ENCODE peak calls at places on chromosomes 2 and 18, in four cellular contexts. W, S, O and U are unnamed samples. For H3K4me1, the result is how much of the 10 kb centered on the place peaks cover.

GRCh38 chr2:237471457-237472186 is 15.4 kb upstream of the MLPH start:
- DNase-seq in W (peak), S (no peak), O (no peak), U (no peak)

GRCh38 chr2:136510244-136510643 is 255.1 kb upstream of the THSD7B start:
- DNase-seq in W (no peak), S (no peak), O (no peak), U (no peak)

GRCh38 chr2:157404363-157404762 is 39.5 kb downstream of the CYTIP start:
- DNase-seq in W (peak), S (no peak), O (no peak), U (no peak)

GRCh38 chr2:237596518-237596855 is 6.0 kb upstream of the RAB17 start:
- DNase-seq in W (no peak), S (no peak), O (no peak), U (no peak)

GRCh38 chr2:11872247-11872947 is 126.0 kb downstream of the LPIN1 start:
- DNase-seq in W (no peak), S (no peak), O (no peak), U (no peak)

GRCh38 chr2:68686178-68686577 is 42.8 kb downstream of the PROKR1 start:
- DNase-seq in W (no peak), S (no peak), O (no peak), U (no peak)

GRCh38 chr18:58605027-58606020 is 23.6 kb downstream of the ALPK2 start:
- DNase-seq in W (no peak), S (no peak), O (no peak), U (no peak)

GRCh38 chr2:40341198-40341597 is 110.7 kb downstream of the SLC8A1 start:
- DNase-seq in W (no peak), S (no peak), O (no peak), U (no peak)

GRCh38 chr18:23270999-23271680 is 135.9 kb downstream of the CABLES1 start:
- DNase-seq in W (no peak), S (no peak), O (no peak), U (no peak)

GRCh38 chr2:171083426-171083825 is 77.3 kb downstream of the TLK1 start:
- DNase-seq in W (no peak), S (no peak), O (no peak), U (no peak)

GRCh38 chr2:26649992-26650712 is 9.0 kb upstream of the CIB4 start:
- DNase-seq in W (no peak), S (no peak), O (no peak), U (no peak)

GRCh38 chr2:65922794-65923193 is 490.4 kb upstream of the SPRED2 start:
- DNase-seq in W (peak), S (no peak), O (peak), U (peak)

GRCh38 chr2:106144621-106145331 is 49.3 kb downstream of the UXS1 start:
- DNase-seq in W (no peak), S (no peak), O (no peak), U (no peak)

GRCh38 chr18:54149078-54149697 is 75.3 kb downstream of the MBD2 start:
- DNase-seq in W (no peak), S (no peak), O (no peak), U (no peak)

GRCh38 chr2:79530443-79530842 is 17.6 kb downstream of the CTNNA2 start:
- DNase-seq in W (no peak), S (no peak), O (no peak), U (no peak)

GRCh38 chr2:189254268-189254883 is 74.8 kb upstream of the COL5A2 start:
- DNase-seq in W (peak), S (peak), O (no peak), U (peak)

GRCh38 chr2:174014699-174015070 is 49.5 kb upstream of the SP3 start:
- DNase-seq in W (no peak), S (no peak), O (no peak), U (no peak)

GRCh38 chr2:10526281-10526680 is 78.2 kb upstream of the ODC1 start:
- DNase-seq in W (no peak), S (no peak), O (no peak), U (no peak)

GRCh38 chr2:9655441-9656269 is 24.9 kb upstream of the YWHAQ start:
- DNase-seq in W (no peak), S (no peak), O (no peak), U (no peak)

GRCh38 chr2:84234103-84234502 is 225.0 kb downstream of the SUCLG1 start:
- DNase-seq in W (no peak), S (no peak), O (no peak), U (no peak)

GRCh38 chr18:9333441-9334350 is 877 bp upstream of the TWSG1 start:
- DNase-seq in W (peak), S (peak), O (no peak), U (no peak)

GRCh38 chr2:86194751-86195054 is 559 bp downstream of the IMMT start:
- DNase-seq in W (no peak), S (no peak), O (no peak), U (no peak)

GRCh38 chr2:239677455-239678185 is 276.8 kb upstream of the HDAC4 start:
- DNase-seq in W (no peak), S (no peak), O (no peak), U (no peak)

GRCh38 chr18:61333746-61334490 is 688 bp downstream of the CDH20 start:
- DNase-seq in W (no peak), S (no peak), O (no peak), U (no peak)

GRCh38 chr18:45361148-45361851 is 254.0 kb upstream of the SLC14A2 start:
- DNase-seq in W (no peak), S (no peak), O (no peak), U (no peak)

GRCh38 chr2:241811209-241811951 is 2.4 kb downstream of the NEU4 start:
- DNase-seq in W (peak), S (peak), O (no peak), U (peak)

GRCh38 chr18:69612242-69612641 is 211.6 kb downstream of the DOK6 start:
- DNase-seq in W (no peak), S (no peak), O (no peak), U (no peak)

DNA sequence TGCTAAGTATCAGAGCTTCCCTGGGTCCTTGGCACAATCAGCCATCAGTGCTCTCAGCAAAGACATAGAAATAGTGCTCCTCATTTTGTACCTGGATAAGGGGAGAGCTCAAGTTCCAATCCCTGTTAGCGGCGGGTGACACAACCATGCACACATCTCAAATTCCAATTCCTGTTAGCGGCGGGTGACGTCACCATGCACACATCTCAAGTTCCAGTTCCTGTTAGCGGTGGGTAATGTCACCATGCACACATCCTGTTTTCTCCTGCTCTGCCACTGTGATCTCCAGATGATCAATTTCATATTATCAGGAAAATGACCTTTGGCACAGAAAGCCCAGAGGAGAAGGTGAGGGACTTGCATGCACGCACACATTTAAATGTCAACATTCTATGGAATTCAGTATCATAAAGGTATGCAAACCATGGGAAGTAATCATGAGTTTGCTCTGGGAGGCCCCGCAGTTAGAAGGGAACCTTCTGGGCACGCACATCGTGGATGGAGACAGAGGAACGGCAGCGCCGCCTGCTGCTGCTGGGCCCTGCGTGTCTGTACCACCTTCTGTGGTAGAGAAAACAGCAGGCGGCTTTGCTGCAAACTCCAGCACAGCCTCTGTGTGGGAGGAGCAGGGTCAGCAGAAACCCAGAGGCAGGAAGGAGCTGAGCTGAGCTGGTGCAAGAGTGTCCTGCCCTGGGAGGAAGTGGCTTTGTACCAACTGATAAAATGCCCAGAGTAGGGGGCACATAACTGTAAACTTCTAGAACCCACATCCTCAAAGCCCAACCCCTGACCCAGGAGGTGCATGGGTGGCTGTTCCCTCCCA is 77.8 kb downstream of the MBP start:
- DNase-seq in W (peak), S (peak), O (peak), U (peak)
- H3K4me1 ChIP-seq in W (half or more), S (under half), O (under half), U (half or more)

DNA sequence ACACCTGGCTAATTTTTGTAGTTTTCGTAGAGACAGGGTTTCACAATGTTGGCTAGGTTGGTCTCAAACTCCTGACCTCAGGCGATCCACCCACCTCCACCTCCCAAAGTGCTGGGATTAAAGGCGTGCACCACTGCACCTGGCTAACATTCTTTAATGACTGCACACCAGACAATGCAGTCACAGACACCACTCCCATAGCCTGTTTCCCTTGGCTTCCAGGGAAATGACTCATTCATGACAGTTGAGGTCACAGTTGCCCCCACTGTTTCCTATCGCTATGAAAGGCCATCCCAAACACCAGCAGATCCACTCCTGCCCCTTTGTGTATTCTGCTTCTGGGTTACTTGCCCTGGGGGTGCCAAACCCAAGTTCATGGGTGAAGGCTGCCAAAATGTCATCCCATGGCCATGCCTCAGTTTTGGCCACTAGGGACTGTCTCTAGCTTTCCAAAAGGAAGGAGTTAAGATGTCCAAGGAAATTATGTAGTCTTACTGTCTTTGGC is 8.7 kb downstream of the CHMP1B start:
- DNase-seq in W (no peak), S (no peak), O (no peak), U (no peak)
- TF ChIP-seq CTCF in W (no peak), S (no peak), O (no peak), U (no peak)

GRCh38 chr18:361941-362913 is 94.4 kb upstream of the THOC1 start:
- DNase-seq in W (no peak), S (peak), O (no peak), U (no peak)

GRCh38 chr18:362914-363295 is 95.1 kb upstream of the THOC1 start:
- DNase-seq in W (no peak), S (no peak), O (no peak), U (no peak)

GRCh38 chr18:364221-364620 is 96.4 kb upstream of the THOC1 start:
- DNase-seq in W (no peak), S (no peak), O (no peak), U (no peak)

GRCh38 chr18:365651-366050 is 97.8 kb upstream of the THOC1 start:
- DNase-seq in W (no peak), S (no peak), O (no peak), U (no peak)

GRCh38 chr18:363327-364115 is 95.7 kb upstream of the THOC1 start:
- DNase-seq in W (no peak), S (no peak), O (no peak), U (no peak)
- H3K4me1 ChIP-seq in W (under half), S (under half), O (under half), U (under half)

DNA sequence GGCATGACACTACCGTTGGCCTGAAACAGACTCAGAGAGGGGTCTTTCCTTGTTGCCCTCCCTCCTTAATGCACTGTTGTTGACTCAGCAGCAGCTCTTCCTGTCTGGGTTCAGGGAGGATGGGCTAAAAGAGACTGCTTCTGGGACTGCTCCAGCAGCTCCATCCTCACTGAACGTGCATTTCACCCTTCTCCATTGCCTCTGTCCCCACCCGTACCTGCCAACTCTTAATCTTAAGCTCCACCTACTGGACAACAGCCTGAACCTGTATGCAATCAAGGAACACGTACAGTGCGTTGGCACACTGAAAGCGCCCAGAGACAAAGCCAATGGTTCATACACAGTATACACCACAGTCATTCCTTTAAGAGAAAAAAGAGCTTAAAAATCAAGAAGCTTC is 230.8 kb upstream of the RAB6C start:
- DNase-seq in W (no peak), S (no peak), O (peak), U (no peak)
- TF ChIP-seq CTCF in W (no peak), S (no peak), O (peak), U (no peak)

DNA sequence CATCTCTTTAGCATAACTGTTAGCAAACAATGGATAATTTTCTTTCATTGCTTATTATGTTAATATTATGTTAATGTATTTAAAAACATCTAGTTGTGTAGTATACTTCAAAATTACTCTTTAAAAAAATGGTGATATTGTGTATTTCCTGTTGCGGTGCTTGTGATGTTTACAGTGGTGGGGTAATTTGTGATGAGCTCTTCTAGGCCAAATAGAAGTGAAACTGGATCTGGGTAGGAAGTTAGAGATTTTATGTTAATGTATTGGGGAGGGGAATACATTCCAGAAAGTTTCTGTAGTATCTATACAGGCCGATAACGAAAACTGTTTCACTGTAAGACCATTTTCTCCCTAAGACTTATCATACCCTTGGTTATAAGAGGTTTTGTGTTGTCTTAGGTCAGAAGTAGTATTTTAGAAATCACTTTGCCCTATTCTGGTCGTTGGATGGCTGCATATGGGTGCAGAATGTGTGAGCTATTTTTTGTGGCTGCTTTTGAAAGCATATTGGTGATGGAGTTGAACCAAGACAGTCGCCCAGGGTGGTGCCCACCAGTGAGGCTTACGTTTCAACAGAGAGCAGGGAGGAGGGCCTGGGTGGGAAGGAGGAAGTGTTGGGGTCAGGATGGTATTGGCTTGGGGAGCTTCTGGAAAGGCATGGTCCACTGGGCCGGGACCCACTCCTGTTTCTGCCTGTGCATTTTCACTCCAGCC is 5.8 kb downstream of the TSHZ1 start:
- DNase-seq in W (no peak), S (no peak), O (no peak), U (no peak)
- H3K4me1 ChIP-seq in W (half or more), S (under half), O (under half), U (half or more)